ENCODE peak calls at places on chromosomes 3 and 15, in five cellular contexts. S, G, C, F and N are unnamed samples.

GRCh38 chr3:133042778-133043177 is 4.6 kb downstream of the TMEM108 start:
- DNase-seq in S (no peak), F (no peak), C (no peak), G (no peak), N (no peak)

GRCh38 chr3:174958671-174959328 is 99.7 kb downstream of the NAALADL2 start:
- DNase-seq in C (no peak), S (no peak), F (no peak), G (no peak), N (no peak)

GRCh38 chr3:120450914-120451669 is at the start of gene FSTL1:
- DNase-seq in C (peak; percentile 78), S (no peak), G (no peak), F (peak; percentile 80), N (peak; percentile 84)

GRCh38 chr15:70451861-70452653 is 311.3 kb downstream of the UACA start:
- DNase-seq in F (peak; percentile 90), S (no peak), G (no peak), C (no peak), N (no peak)

GRCh38 chr3:99473321-99473751 is 165.1 kb upstream of the COL8A1 start:
- DNase-seq in F (no peak), G (no peak), C (peak; percentile 25), S (peak; percentile 28), N (no peak)

GRCh38 chr3:27105904-27106303 is 263.3 kb downstream of the NEK10 start:
- DNase-seq in C (no peak), G (no peak), S (no peak), F (peak; percentile 60), N (no peak)

GRCh38 chr15:60356832-60357231 is 41.0 kb downstream of the ANXA2 start:
- DNase-seq in C (no peak), S (no peak), G (no peak), F (no peak), N (no peak)

GRCh38 chr3:77081240-77081661 is 41.4 kb downstream of the ROBO2 start:
- DNase-seq in F (no peak), C (peak; percentile 4), S (peak; percentile 7), G (no peak), N (peak; percentile 33)

GRCh38 chr3:185328324-185329004 is 34.5 kb upstream of the MAP3K13 start:
- DNase-seq in F (no peak), G (no peak), S (no peak), C (no peak), N (no peak)

GRCh38 chr3:184229424-184230080 is at the start of gene VWA5B2:
- DNase-seq in S (no peak), F (peak; percentile 82), G (peak; percentile 87), C (peak; percentile 71), N (peak; percentile 83)

GRCh38 chr3:112734171-112734570 is 93.2 kb upstream of the CCDC80 start:
- DNase-seq in S (no peak), F (no peak), G (no peak), C (no peak), N (no peak)